ENCODE peak calls at places on chromosomes 16 and 17, in seven cellular contexts. X is HFF-Myc, R is coronary artery, V is GM23338, E is Panc1, I is lower leg skin, B is WERI-Rb-1. T is an unnamed sample.

GRCh38 chr17:2024572-2025219 is 438 bp downstream of the RTN4RL1 start:
- DNase-seq in X (no peak), R (no peak), V (peak), E (no peak), I (no peak), B (peak), T (no peak)

GRCh38 chr16:68235882-68236803 is at the start of gene ESRP2:
- DNase-seq in X (no peak), R (peak), V (peak), E (no peak), I (peak), B (no peak), T (no peak)

GRCh38 chr16:50804290-50804907 is 62.5 kb downstream of the CYLD start:
- DNase-seq in X (no peak), R (no peak), V (peak), E (no peak), I (no peak), B (no peak), T (no peak)

GRCh38 chr16:57649443-57649751 is 18.7 kb upstream of the ADGRG3 start:
- DNase-seq in X (no peak), R (no peak), V (no peak), E (no peak), I (no peak), B (no peak), T (no peak)

GRCh38 chr16:11824362-11824761 is 27.0 kb downstream of the RSL1D1 start:
- DNase-seq in X (no peak), R (no peak), V (no peak), E (no peak), I (peak), B (no peak), T (no peak)

GRCh38 chr16:8961811-8962390 is 1.8 kb downstream of the USP7 start:
- DNase-seq in X (no peak), R (no peak), V (no peak), E (no peak), I (no peak), B (no peak), T (no peak)

GRCh38 chr17:42153919-42154491 is 784 bp downstream of the RAB5C start:
- DNase-seq in X (no peak), R (no peak), V (peak), E (no peak), I (no peak), B (no peak), T (no peak)

GRCh38 chr16:90077240-90077756 is at the start of gene PRDM7:
- DNase-seq in X (peak), R (peak), V (peak), E (peak), I (peak), B (no peak), T (peak)

GRCh38 chr16:73196670-73197069 is 148.7 kb upstream of the ZFHX3 start:
- DNase-seq in X (no peak), R (no peak), V (peak), E (peak), I (peak), B (peak), T (no peak)

GRCh38 chr16:70772493-70772892 is 28.5 kb downstream of the VAC14 start:
- DNase-seq in X (no peak), R (no peak), V (no peak), E (no peak), I (no peak), B (no peak), T (no peak)

GRCh38 chr16:2365895-2366294 is 25.4 kb upstream of the ABCA3 start:
- DNase-seq in X (no peak), R (no peak), V (no peak), E (no peak), I (no peak), B (no peak), T (peak)

GRCh38 chr17:72515291-72516065 is 394.7 kb downstream of the SOX9 start:
- DNase-seq in X (no peak), R (no peak), V (no peak), E (no peak), I (no peak), B (no peak), T (no peak)

GRCh38 chr17:27323538-27324212 is 29.8 kb downstream of the WSB1 start:
- DNase-seq in X (peak), R (peak), V (peak), E (no peak), I (peak), B (no peak), T (peak)

GRCh38 chr16:728890-729744 is 2.2 kb downstream of the HAGHL start:
- DNase-seq in X (no peak), R (no peak), V (peak), E (no peak), I (no peak), B (no peak), T (no peak)

GRCh38 chr16:23518435-23518891 is 8.2 kb upstream of the GGA2 start:
- DNase-seq in X (no peak), R (no peak), V (no peak), E (no peak), I (no peak), B (no peak), T (no peak)

GRCh38 chr17:42667088-42667951 is 8.2 kb downstream of the TUBG2 start:
- DNase-seq in X (no peak), R (no peak), V (no peak), E (no peak), I (no peak), B (no peak), T (no peak)

GRCh38 chr17:58339775-58340622 is 11.4 kb upstream of the TSPOAP1 start:
- DNase-seq in X (no peak), R (no peak), V (no peak), E (no peak), I (no peak), B (no peak), T (no peak)

GRCh38 chr16:79605999-79606398 is 5.5 kb upstream of the MAF start:
- DNase-seq in X (no peak), R (no peak), V (peak), E (no peak), I (peak), B (no peak), T (no peak)

GRCh38 chr17:38702166-38702899 is 2.7 kb upstream of the MLLT6 start:
- DNase-seq in X (no peak), R (peak), V (peak), E (no peak), I (peak), B (peak), T (no peak)

GRCh38 chr16:89026121-89026612 is 49.2 kb upstream of the CBFA2T3 start:
- DNase-seq in X (no peak), R (no peak), V (no peak), E (peak), I (no peak), B (no peak), T (no peak)

GRCh38 chr17:4934173-4934979 is 2.3 kb downstream of the GP1BA start:
- DNase-seq in X (no peak), R (no peak), V (peak), E (no peak), I (no peak), B (peak), T (no peak)

GRCh38 chr16:17271687-17272086 is 199.1 kb downstream of the XYLT1 start:
- DNase-seq in X (no peak), R (no peak), V (no peak), E (no peak), I (no peak), B (no peak), T (no peak)

GRCh38 chr17:44770526-44770925 is 11.7 kb downstream of the ADAM11 start:
- DNase-seq in X (no peak), R (no peak), V (no peak), E (no peak), I (no peak), B (peak), T (no peak)

GRCh38 chr16:31714899-31715504 is 158.6 kb upstream of the ZNF267 start:
- DNase-seq in X (no peak), R (no peak), V (no peak), E (no peak), I (no peak), B (no peak), T (no peak)

GRCh38 chr16:83400234-83400633 is 407.5 kb upstream of the HSBP1 start:
- DNase-seq in X (no peak), R (no peak), V (peak), E (no peak), I (no peak), B (no peak), T (no peak)

GRCh38 chr16:89593841-89594240 is 18.3 kb downstream of the CPNE7 start:
- DNase-seq in X (no peak), R (no peak), V (no peak), E (no peak), I (no peak), B (no peak), T (no peak)

GRCh38 chr16:47371615-47372014 is 89.2 kb downstream of the ITFG1 start:
- DNase-seq in X (no peak), R (no peak), V (no peak), E (no peak), I (no peak), B (no peak), T (no peak)

DNA sequence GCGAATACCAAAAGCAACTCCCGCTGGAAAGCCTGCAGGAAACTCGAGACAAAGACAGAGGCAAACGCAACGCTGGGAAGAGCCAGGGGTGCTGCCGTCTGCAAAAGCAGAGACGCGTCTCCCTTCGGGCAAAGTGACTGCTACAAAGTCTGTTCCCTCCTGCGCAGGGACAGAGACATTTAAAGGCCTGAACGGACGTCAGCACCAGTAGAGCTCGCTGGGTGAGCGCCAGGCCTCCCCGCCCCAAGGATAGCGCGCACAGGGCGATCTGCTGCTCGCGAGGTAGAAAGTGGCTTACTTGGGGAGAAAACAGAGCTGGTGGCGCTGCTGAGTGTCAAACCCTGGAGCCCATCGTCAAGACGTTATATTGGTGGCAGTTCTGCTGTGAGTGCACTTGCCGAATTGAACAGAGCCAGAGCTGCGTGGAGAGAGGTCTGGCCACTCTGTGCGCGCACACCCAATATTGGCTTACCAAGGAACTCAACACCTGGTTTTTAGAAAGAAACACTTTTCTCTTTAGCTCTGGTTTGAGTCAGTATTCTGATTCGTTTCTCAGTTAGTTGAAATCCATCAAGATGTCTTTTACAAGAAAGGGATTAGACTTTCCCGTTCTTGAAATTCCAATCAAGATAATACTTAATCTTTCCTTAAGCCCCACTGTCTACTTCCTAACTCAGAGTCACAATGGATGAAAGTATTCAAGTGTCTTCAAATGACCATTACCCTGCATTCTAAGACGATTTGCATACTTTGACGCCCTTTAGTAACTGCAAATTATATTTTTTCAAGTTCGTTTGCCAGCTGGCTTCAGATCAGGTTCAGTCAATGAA is 190.1 kb downstream of the USP22 start:
- DNase-seq in X (no peak), R (no peak), V (peak), E (no peak), I (no peak), B (peak), T (no peak)
- H3K4me3 ChIP-seq in X (no peak), R (peak), V (no peak), E (peak), I (no peak), B (peak), T (no peak)

DNA sequence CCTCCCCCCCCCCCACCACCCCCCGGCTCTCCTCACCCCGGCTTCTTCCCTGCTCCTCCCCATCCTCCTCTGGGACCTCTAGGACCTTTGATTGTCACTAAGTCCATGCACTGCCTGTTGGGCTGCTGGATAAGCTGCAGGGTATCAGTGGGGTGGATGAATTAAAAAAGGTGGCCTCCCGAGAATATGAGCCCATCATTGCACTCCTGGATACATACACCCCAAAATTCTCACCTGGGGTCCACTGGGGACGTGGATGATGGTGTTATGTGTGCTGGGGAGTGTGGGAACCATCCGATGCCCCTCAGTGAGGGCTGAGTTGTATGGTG is 88.8 kb downstream of the IRF8 start:
- DNase-seq in X (no peak), R (no peak), V (no peak), E (no peak), I (no peak), B (no peak), T (no peak)
- TF ChIP-seq CTCF in X (no peak), R (no peak), V (no peak), E (no peak), I (no peak), B (no peak), T (no peak)

DNA sequence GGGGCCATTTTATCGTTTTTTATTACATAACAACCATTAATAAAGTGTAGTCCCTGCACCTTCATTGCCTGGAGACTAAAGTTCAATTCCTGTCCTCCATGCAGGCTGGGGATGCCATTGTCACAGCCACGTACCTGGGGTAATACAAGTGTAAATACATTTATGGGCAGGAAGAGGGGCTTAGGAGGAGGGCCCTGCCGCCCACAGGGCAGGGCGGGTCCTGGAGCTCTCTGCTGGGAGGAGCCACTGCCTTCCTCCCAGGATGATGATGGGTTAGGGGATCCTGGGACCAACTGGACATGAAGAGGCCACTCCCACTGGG is 44.0 kb upstream of the SLC38A10 start:
- DNase-seq in X (no peak), R (no peak), V (no peak), E (no peak), I (no peak), B (no peak), T (no peak)
- H3K4me3 ChIP-seq in X (no peak), R (no peak), V (no peak), E (no peak), I (no peak), B (no peak), T (no peak)

GRCh38 chr16:29862383-29862883 is 593 bp downstream of the CDIPT start:
- DNase-seq in X (no peak), R (no peak), V (peak), E (no peak), I (no peak), B (peak), T (no peak)
- TF ChIP-seq CTCF in X (no peak), R (no peak), V (peak), E (no peak), I (no peak), B (peak), T (peak)

DNA sequence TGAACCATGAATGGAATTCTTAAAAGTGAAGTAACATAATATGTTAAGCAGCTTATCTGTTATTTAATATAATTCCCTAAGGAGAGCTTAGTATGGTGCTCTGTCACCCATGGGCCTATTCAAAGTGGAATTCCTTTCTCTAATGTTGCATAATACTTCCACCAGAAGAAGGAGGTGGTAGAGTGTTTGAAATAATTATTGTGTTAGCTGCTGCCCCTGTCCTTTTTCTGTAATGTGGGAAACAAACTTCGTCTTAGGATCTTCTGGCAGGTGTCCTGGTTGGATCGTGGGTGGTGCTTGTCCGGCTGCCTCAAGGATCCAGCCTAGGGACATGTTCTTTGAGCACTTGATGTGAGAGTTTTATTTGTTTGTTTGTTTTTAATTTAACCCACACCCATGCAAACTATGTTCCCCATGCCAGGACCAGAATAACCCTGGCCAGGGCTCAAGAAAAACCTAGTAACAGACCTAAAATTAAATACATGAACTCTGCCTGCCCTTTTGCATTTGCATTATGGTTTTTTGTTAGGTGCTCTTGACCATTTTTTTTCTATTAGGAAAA is 46.1 kb downstream of the ZNRF1 start:
- DNase-seq in X (no peak), R (peak), V (no peak), E (no peak), I (peak), B (no peak), T (peak)
- H3K4me3 ChIP-seq in X (no peak), R (no peak), V (no peak), E (no peak), I (no peak), B (no peak), T (no peak)

GRCh38 chr17:36534117-36534880 is at the start of gene MYO19:
- DNase-seq in X (no peak), R (peak), V (peak), E (no peak), I (peak), B (peak), T (peak)

GRCh38 chr17:36535669-36536081 is 888 bp downstream of the PIGW start:
- DNase-seq in X (no peak), R (no peak), V (no peak), E (no peak), I (no peak), B (no peak), T (no peak)

GRCh38 chr17:36529121-36529520 is 5.5 kb downstream of the MYO19 start:
- DNase-seq in X (no peak), R (no peak), V (no peak), E (no peak), I (no peak), B (no peak), T (peak)

GRCh38 chr17:36532435-36532975 is 2.2 kb downstream of the MYO19 start:
- DNase-seq in X (no peak), R (no peak), V (no peak), E (no peak), I (no peak), B (no peak), T (no peak)

GRCh38 chr17:36534881-36535668 is at the start of gene PIGW:
- DNase-seq in X (no peak), R (peak), V (peak), E (peak), I (peak), B (peak), T (peak)
- TF ChIP-seq CTCF in X (no peak), R (no peak), V (no peak), E (no peak), I (no peak), B (no peak), T (peak)

GRCh38 chr17:77864234-77865108 is 94.0 kb upstream of the TNRC6C start:
- DNase-seq in X (no peak), R (no peak), V (no peak), E (no peak), I (no peak), B (no peak), T (no peak)

GRCh38 chr17:77861981-77862645 is 96.4 kb upstream of the TNRC6C start:
- DNase-seq in X (no peak), R (no peak), V (no peak), E (no peak), I (no peak), B (no peak), T (no peak)

GRCh38 chr17:77865109-77865611 is 93.3 kb upstream of the TNRC6C start:
- DNase-seq in X (no peak), R (no peak), V (no peak), E (no peak), I (no peak), B (peak), T (no peak)

GRCh38 chr17:77862890-77863813 is 95.4 kb upstream of the TNRC6C start:
- DNase-seq in X (no peak), R (no peak), V (no peak), E (no peak), I (no peak), B (no peak), T (no peak)

GRCh38 chr17:77863814-77864161 is 94.7 kb upstream of the TNRC6C start:
- DNase-seq in X (no peak), R (no peak), V (no peak), E (no peak), I (peak), B (no peak), T (no peak)
- H3K4me3 ChIP-seq in X (no peak), R (peak), V (no peak), E (no peak), I (no peak), B (no peak), T (no peak)

T was measured in BJ.